ENCODE peak calls at places on chromosomes 1 and 21, in four cellular contexts. L is IMR-90, Q is H9, P is H1. N is an unnamed sample.
A peak's percentile ranks its signal among the peaks of the same experiment; 100 is the strongest.

GRCh38 chr1:17436380-17437174 is 2.9 kb downstream of the RCC2 start:
- DNase-seq in P (no peak), L (no peak), Q (no peak), N (no peak)

GRCh38 chr21:42598159-42598735 is 55.2 kb upstream of the PDE9A start:
- DNase-seq in P (no peak), L (no peak), Q (no peak), N (no peak)

GRCh38 chr1:161706483-161707347 is at the start of gene FCRLA:
- DNase-seq in L (peak; percentile 97), P (no peak), Q (no peak), N (no peak)

GRCh38 chr1:8873506-8874229 is 4.8 kb downstream of the ENO1 start:
- DNase-seq in P (peak; percentile 63), L (peak; percentile 98), Q (peak; percentile 90), N (peak; percentile 98)

GRCh38 chr1:102776074-102776473 is 332.2 kb downstream of the COL11A1 start:
- DNase-seq in L (no peak), Q (peak; percentile 63), P (no peak), N (peak; percentile 39)

GRCh38 chr1:40980453-40981121 is 1.1 kb downstream of the CTPS1 start:
- DNase-seq in P (no peak), Q (peak; percentile 45), L (peak; percentile 50), N (peak; percentile 67)

GRCh38 chr1:163069142-163069541 is at the start of gene RGS4:
- DNase-seq in P (peak; percentile 63), L (peak; percentile 98), Q (peak; percentile 93), N (peak; percentile 96)

GRCh38 chr1:156090822-156091188 is 8.5 kb upstream of the MEX3A start:
- DNase-seq in L (peak; percentile 71), P (peak; percentile 95), Q (peak; percentile 93), N (peak; percentile 91)

GRCh38 chr1:97084566-97084965 is 363.0 kb downstream of the PTBP2 start:
- DNase-seq in L (peak; percentile 66), P (no peak), Q (no peak), N (no peak)

GRCh38 chr1:233440952-233441401 is 113.5 kb downstream of the MAP3K21 start:
- DNase-seq in L (peak; percentile 28), Q (peak; percentile 72), P (peak; percentile 54), N (peak; percentile 92)

GRCh38 chr1:44002165-44002564 is 10.8 kb downstream of the CCDC24 start:
- DNase-seq in Q (no peak), L (no peak), P (no peak), N (no peak)

GRCh38 chr1:195450794-195451193 is 1157.4 kb downstream of the KCNT2 start:
- DNase-seq in P (no peak), L (no peak), Q (no peak), N (no peak)

GRCh38 chr1:156645666-156646065 is 3.7 kb downstream of the BCAN start:
- DNase-seq in L (no peak), P (no peak), Q (no peak), N (no peak)

GRCh38 chr1:150507912-150508864 is at the start of gene ECM1:
- DNase-seq in L (peak; percentile 84), P (no peak), Q (no peak), N (peak; percentile 82)

GRCh38 chr1:51693420-51694144 is 76.7 kb downstream of the OSBPL9 start:
- DNase-seq in P (no peak), Q (no peak), L (peak; percentile 55), N (no peak)

GRCh38 chr21:38918629-38919346 is 113.1 kb downstream of the ETS2 start:
- DNase-seq in P (no peak), Q (no peak), L (no peak), N (peak; percentile 58)

GRCh38 chr1:161082996-161083742 is 6.2 kb downstream of the NECTIN4 start:
- DNase-seq in L (peak; percentile 92), Q (no peak), P (no peak), N (peak; percentile 93)

GRCh38 chr21:20882462-20883415 is 115.5 kb upstream of the NCAM2 start:
- DNase-seq in P (peak; percentile 65), Q (peak; percentile 39), L (peak; percentile 0), N (peak; percentile 64)

GRCh38 chr1:198880397-198880796 is 241.6 kb downstream of the PTPRC start:
- DNase-seq in L (peak; percentile 62), Q (no peak), P (no peak), N (no peak)

GRCh38 chr1:110615548-110616130 is 9.5 kb upstream of the KCNA2 start:
- DNase-seq in P (peak; percentile 77), L (peak; percentile 51), Q (peak; percentile 86), N (peak; percentile 88)

GRCh38 chr1:244513493-244513892 is 52.4 kb downstream of the CATSPERE start:
- DNase-seq in Q (no peak), L (no peak), P (no peak), N (no peak)

GRCh38 chr1:39154553-39155361 is 49.7 kb upstream of the MACF1 start:
- DNase-seq in P (no peak), L (peak; percentile 88), Q (no peak), N (peak; percentile 80)

GRCh38 chr1:91751281-91751680 is 134.7 kb downstream of the TGFBR3 start:
- DNase-seq in Q (no peak), L (peak; percentile 51), P (no peak), N (no peak)

GRCh38 chr1:66637146-66637545 is 103.2 kb downstream of the SGIP1 start:
- DNase-seq in L (no peak), P (no peak), Q (no peak), N (no peak)

GRCh38 chr1:66644331-66644730 is 107.9 kb upstream of the DYNLT5 start:
- DNase-seq in Q (no peak), P (no peak), L (no peak), N (no peak)

GRCh38 chr1:66641851-66642473 is 108.0 kb downstream of the SGIP1 start:
- DNase-seq in Q (no peak), P (no peak), L (no peak), N (peak; percentile 11)

DNA sequence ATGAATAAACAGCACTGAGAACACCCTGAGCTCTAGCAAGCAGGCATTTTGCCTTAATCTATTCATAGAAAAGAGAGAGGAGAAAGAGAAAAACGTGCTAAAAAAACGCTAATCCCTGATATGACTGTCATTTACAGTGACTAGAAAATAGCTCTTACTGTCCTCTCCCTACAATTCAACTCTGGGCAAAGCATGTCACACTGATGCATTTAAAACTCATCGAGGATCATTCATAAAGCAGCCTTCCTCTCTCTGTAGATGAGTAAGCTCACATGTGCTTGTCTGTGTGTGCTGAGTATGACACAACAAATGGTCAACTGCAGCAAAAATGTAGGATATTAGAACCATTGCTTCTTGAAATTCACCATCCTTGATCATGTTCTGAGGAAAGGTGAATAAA is 109.0 kb downstream of the SGIP1 start:
- DNase-seq in L (peak; percentile 27), Q (no peak), P (no peak), N (no peak)
- H4K5ac ChIP-seq in L (no peak overlapping the region), Q (no peak overlapping the region), P (no peak overlapping the region), N (no peak overlapping the region)

GRCh38 chr21:41091561-41091960 is 76.4 kb upstream of the BACE2 start:
- DNase-seq in P (no peak), Q (no peak), L (no peak), N (no peak)
- H4K5ac ChIP-seq in P (no peak overlapping the region), Q (no peak overlapping the region), L (no peak overlapping the region), N (no peak overlapping the region)

GRCh38 chr1:37354876-37355275 is 119.5 kb upstream of the ZC3H12A start:
- DNase-seq in Q (no peak), P (no peak), L (no peak), N (no peak)

GRCh38 chr1:37362569-37362968 is 111.8 kb upstream of the ZC3H12A start:
- DNase-seq in Q (peak; percentile 38), P (peak; percentile 55), L (no peak), N (peak; percentile 38)

GRCh38 chr1:37360011-37360410 is 114.4 kb upstream of the ZC3H12A start:
- DNase-seq in L (no peak), Q (no peak), P (no peak), N (no peak)

GRCh38 chr1:37362990-37363389 is 111.4 kb upstream of the ZC3H12A start:
- DNase-seq in Q (peak; percentile 74), P (peak; percentile 65), L (no peak), N (peak; percentile 67)

GRCh38 chr1:37358992-37359391 is 115.4 kb upstream of the ZC3H12A start:
- DNase-seq in Q (no peak), P (no peak), L (no peak), N (no peak)
- H4K5ac ChIP-seq in Q (no peak overlapping the region), P (no peak overlapping the region), L (no peak overlapping the region), N (no peak overlapping the region)

DNA sequence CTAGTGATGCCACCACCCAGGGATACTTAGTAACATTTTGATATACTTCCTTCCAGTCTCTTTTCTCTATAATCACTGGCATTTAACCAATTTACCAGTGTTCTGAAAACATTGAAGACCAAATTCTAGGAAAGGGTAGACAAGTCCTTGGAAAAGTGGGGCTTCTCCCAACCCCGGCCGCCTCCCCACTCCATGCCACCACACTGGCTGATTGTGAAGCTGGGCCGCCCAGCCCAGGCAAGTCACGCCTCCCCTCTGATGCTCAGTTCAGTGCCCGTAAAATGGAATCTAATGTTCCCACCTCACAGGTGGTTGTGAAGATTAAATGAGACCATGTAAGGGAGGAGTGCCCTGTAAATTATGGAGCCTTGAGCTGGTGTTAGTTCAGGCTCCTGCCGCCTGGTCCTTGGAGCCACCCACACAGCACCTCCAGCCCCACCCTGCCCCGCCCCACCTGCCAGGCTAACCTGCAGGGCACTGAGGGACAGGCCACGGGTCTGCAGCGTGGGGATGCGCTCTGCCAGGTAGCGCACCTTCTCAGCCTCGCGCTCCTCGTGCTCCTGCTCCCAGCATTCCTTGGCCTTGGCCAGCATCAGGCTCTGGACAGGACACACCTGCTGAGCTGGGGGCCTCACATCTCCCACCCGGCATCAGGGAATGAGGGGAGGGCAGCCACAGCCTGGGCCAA is 7.3 kb downstream of the TNNI1 start:
- DNase-seq in Q (no peak), P (no peak), L (no peak), N (no peak)
- H4K5ac ChIP-seq in Q (no peak overlapping the region), P (no peak overlapping the region), L (no peak overlapping the region), N (no peak overlapping the region)

GRCh38 chr1:47584249-47584648 is 146.4 kb downstream of the FOXD2 start:
- DNase-seq in L (no peak), Q (peak; percentile 6), P (peak; percentile 28), N (no peak)

GRCh38 chr1:47579809-47580208 is 142.0 kb downstream of the FOXD2 start:
- DNase-seq in L (no peak), Q (no peak), P (no peak), N (no peak)

GRCh38 chr1:47580451-47580980 is 142.7 kb downstream of the FOXD2 start:
- DNase-seq in P (no peak), L (no peak), Q (peak; percentile 22), N (no peak)

GRCh38 chr1:47585141-47585902 is 147.5 kb downstream of the FOXD2 start:
- DNase-seq in Q (no peak), L (no peak), P (no peak), N (no peak)

DNA sequence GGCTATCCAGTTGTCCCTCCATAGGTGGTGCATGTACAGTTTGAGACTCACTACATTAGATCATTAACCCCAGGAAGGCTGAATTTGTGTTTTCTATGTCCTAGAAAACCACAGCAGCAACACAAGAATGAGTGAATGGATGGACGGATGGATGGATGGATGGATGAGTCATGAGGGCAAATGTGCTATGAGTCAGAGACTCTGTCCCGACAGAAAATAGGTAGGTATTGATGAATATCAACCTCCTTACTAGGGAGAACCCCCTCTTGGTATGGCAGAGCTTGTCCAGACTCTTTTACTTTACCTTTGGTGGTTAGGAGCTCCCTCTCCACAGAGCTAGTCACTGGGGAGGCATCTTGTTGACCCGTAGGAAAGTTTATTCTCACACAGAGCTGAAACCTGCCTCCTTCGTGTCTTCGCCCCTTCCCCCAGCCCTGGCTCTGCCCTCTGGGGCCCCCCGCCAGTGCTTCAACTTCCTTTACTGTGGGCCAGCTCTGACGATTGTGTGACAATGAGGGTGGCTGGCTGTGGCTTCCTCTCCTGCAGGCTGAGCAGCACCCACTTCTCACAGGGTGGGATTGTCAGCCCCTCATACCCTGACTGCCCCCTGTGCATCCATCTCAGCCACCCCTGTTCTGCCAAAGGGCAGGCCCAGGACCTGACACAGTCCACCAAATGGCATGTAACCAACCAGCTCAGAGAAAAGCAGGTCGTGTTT is 145.2 kb downstream of the FOXD2 start:
- DNase-seq in L (no peak), Q (peak; percentile 28), P (peak; percentile 41), N (no peak)
- H4K5ac ChIP-seq in L (no peak overlapping the region), Q (no peak overlapping the region), P (no peak overlapping the region), N (no peak overlapping the region)